ENCODE peak calls at places on chromosomes 5 and 9, in ten cellular contexts. W, C, M, I, R, B, D, N, A and H are unnamed samples. For H3K9me3, the result is how much of the 10 kb centered on the place peaks cover.

GRCh38 chr9:34010979-34011378 is 37.7 kb downstream of the UBAP2 start:
- DNase-seq in N (no peak), C (no peak), B (peak), R (no peak), D (peak), A (peak), I (peak), M (no peak), W (no peak), H (no peak)

GRCh38 chr9:120475341-120475740 is 104.6 kb downstream of the CDK5RAP2 start:
- DNase-seq in A (no peak), D (no peak), M (no peak), B (no peak), I (no peak), R (no peak), W (no peak), N (no peak), C (no peak), H (no peak)

GRCh38 chr9:71783120-71783523 is 14.8 kb upstream of the CEMIP2 start:
- DNase-seq in C (no peak), I (peak), M (no peak), D (peak), A (no peak), N (peak), B (peak), W (peak), R (peak), H (no peak)

GRCh38 chr5:142974449-142974848 is 204.3 kb downstream of the ARHGAP26 start:
- DNase-seq in D (no peak), W (no peak), I (no peak), N (no peak), C (no peak), B (no peak), R (no peak), A (no peak), M (no peak), H (no peak)

GRCh38 chr5:173229381-173229959 is 5.5 kb downstream of the NKX2-5 start:
- DNase-seq in I (no peak), A (peak), W (no peak), B (no peak), D (no peak), N (no peak), M (no peak), C (no peak), R (no peak), H (no peak)

GRCh38 chr5:142600611-142601360 is 85.1 kb downstream of the FGF1 start:
- DNase-seq in R (no peak), B (peak), M (peak), W (no peak), C (peak), A (no peak), D (no peak), N (peak), I (no peak), H (no peak)

GRCh38 chr5:62621280-62621679 is 42.7 kb downstream of the LRRC70 start:
- DNase-seq in C (no peak), D (no peak), M (no peak), W (no peak), B (no peak), I (no peak), R (no peak), A (peak), N (no peak), H (no peak)

GRCh38 chr9:136062657-136063439 is 32.2 kb downstream of the NACC2 start:
- DNase-seq in W (no peak), R (no peak), A (no peak), D (no peak), B (no peak), C (peak), I (no peak), M (no peak), N (no peak), H (no peak)

GRCh38 chr9:94860678-94861588 is 134.4 kb downstream of the AOPEP start:
- DNase-seq in W (peak), M (no peak), I (peak), C (no peak), B (no peak), R (no peak), D (no peak), A (no peak), N (no peak), H (no peak)

GRCh38 chr9:115115924-115116323 is 2.0 kb downstream of the TNC start:
- DNase-seq in R (no peak), D (peak), W (no peak), I (no peak), C (no peak), A (no peak), M (no peak), N (no peak), B (no peak), H (no peak)

GRCh38 chr9:76618762-76619161 is 145.5 kb upstream of the PCA3 start:
- DNase-seq in M (no peak), I (no peak), D (no peak), R (no peak), C (no peak), A (no peak), W (no peak), B (no peak), N (no peak), H (no peak)

GRCh38 chr9:28093141-28093540 is 519.9 kb upstream of the C9orf72 start:
- DNase-seq in R (no peak), N (no peak), A (no peak), I (no peak), B (no peak), C (no peak), W (no peak), D (no peak), M (no peak), H (no peak)

GRCh38 chr5:111984044-111984443 is 227.1 kb upstream of the NREP start:
- DNase-seq in A (peak), R (no peak), D (peak), W (no peak), C (no peak), N (no peak), B (no peak), M (no peak), I (no peak), H (no peak)

GRCh38 chr5:121979691-121980090 is 17.9 kb downstream of the SRFBP1 start:
- DNase-seq in C (no peak), D (no peak), A (no peak), B (no peak), M (no peak), I (no peak), W (no peak), N (no peak), R (no peak), H (no peak)

GRCh38 chr5:107812570-107813141 is 141.9 kb upstream of the EFNA5 start:
- DNase-seq in C (peak), D (no peak), M (no peak), N (no peak), B (no peak), W (no peak), R (no peak), A (peak), I (no peak), H (no peak)

GRCh38 chr5:109410389-109411174 is 808 bp upstream of the PJA2 start:
- DNase-seq in M (peak), R (peak), N (peak), I (peak), D (peak), B (no peak), W (peak), C (peak), A (peak), H (no peak)

GRCh38 chr5:109411627-109412026 is 1.9 kb upstream of the PJA2 start:
- DNase-seq in A (no peak), D (peak), C (no peak), W (no peak), I (no peak), B (no peak), R (no peak), N (no peak), M (no peak), H (no peak)

GRCh38 chr5:109409061-109409843 is 522 bp downstream of the PJA2 start:
- DNase-seq in M (peak), N (peak), D (peak), I (peak), W (peak), R (peak), C (peak), B (peak), A (peak), H (no peak)

GRCh38 chr5:109411175-109411514 is 1.4 kb upstream of the PJA2 start:
- DNase-seq in C (no peak), M (no peak), A (no peak), N (no peak), D (no peak), I (no peak), W (no peak), B (no peak), R (no peak), H (no peak)

DNA sequence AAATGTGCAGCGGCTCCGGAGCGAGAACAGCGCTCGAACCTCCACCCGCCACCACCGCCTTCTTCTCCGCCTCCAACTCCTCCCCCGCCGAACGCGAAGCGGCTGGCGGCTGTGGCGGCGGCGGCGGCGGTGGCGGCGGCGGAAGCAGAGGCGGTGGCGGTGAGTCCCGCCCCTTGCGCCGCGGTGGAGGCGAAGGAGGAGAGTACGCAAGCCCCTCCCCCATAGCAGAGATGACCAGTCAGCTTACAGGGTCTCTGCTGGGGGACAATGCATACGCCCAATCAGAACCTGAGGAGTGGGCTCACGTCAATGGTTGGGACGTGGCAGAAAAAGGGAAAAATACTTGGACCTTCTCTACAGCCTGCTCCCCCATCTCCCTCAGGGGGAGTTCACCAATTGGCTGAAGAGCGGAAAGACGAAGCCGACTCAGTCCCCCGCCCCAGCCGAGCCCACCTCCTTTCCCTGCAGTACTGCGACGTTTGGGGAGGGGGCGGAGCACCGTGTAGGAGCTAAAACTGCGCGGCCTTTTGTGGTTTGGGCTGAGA is at the start of gene PJA2:
- DNase-seq in R (peak), I (peak), N (peak), C (peak), M (peak), D (peak), A (peak), B (peak), W (peak), H (peak)
- TF ChIP-seq CTCF in R (no peak), I (no peak), N (peak), C (peak), M (peak), D (no peak), A (peak), B (no peak), W (no peak), H (no peak)

GRCh38 chr5:141345327-141345726 is 1.7 kb downstream of the PCDHGA3 start:
- DNase-seq in R (no peak), W (no peak), C (no peak), D (no peak), N (no peak), B (no peak), I (no peak), A (no peak), M (no peak), H (no peak)
- H3K9me3 ChIP-seq in R (under half), W (under half), C (half or more), D (under half), N (under half), B (under half), I (under half), A (under half), M (under half), H (under half)

GRCh38 chr9:5263568-5264218 is 32.5 kb downstream of the INSL4 start:
- DNase-seq in R (no peak), W (no peak), N (no peak), C (no peak), B (peak), M (no peak), A (peak), D (peak), I (peak), H (no peak)
- TF ChIP-seq CTCF in R (peak), W (no peak), N (no peak), C (no peak), B (peak), M (no peak), A (peak), D (peak), I (peak), H (peak)

GRCh38 chr5:141431286-141431685 is 979 bp downstream of the PCDHGA12 start:
- DNase-seq in W (no peak), I (no peak), A (no peak), R (no peak), N (no peak), D (no peak), C (no peak), B (no peak), M (no peak), H (no peak)

GRCh38 chr5:141434006-141434405 is 3.7 kb downstream of the PCDHGA12 start:
- DNase-seq in C (no peak), N (no peak), I (no peak), W (no peak), B (no peak), R (no peak), A (no peak), M (no peak), D (no peak), H (no peak)

GRCh38 chr5:141427783-141428426 is 2.4 kb upstream of the PCDHGA12 start:
- DNase-seq in B (no peak), A (no peak), N (no peak), C (no peak), D (no peak), I (no peak), R (no peak), W (no peak), M (no peak), H (no peak)

DNA sequence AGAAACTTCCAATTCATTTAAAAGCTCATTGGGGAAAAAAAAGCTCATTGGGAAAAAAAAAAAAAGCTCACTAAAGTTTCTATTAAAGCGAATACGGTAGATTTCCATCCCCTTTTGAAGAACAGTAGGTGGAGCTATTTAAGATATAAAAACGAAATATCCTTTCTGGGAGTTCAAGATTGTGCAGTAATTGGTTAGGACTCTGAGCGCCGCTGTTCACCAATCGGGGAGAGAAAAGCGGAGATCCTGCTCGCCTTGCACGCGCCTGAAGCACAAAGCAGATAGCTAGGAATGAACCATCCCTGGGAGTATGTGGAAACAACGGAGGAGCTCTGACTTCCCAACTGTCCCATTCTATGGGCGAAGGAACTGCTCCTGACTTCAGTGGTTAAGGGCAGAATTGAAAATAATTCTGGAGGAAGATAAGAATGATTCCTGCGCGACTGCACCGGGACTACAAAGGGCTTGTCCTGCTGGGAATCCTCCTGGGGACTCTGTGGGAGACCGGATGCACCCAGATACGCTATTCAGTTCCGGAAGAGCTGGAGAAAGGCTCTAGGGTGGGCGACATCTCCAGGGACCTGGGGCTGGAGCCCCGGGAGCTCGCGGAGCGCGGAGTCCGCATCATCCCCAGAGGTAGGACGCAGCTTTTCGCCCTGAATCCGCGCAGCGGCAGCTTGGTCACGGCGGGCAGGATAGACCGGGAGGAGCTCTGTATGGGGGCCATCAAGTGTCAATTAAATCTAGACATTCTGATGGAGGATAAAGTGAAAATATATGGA is at the start of gene PCDHGA12:
- DNase-seq in D (peak), N (peak), R (no peak), I (peak), W (no peak), C (peak), A (no peak), M (no peak), B (peak), H (no peak)
- H3K9me3 ChIP-seq in D (under half), N (under half), R (under half), I (under half), W (under half), C (half or more), A (under half), M (under half), B (under half), H (under half)